ENCODE peak calls at places on chromosomes 1 and 21, in five cellular contexts. One of them, this sample, is unnamed.

GRCh38 chr1:14930224-14930965 is 223.2 kb upstream of the TMEM51 start:
- DNase-seq in upper lobe of left lung: no peak
- DNase-seq in GM12891: no peak
- DNase-seq in H54: no peak
- DNase-seq in K562: no peak
- DNase-seq in this sample: no peak

GRCh38 chr1:11967028-11967547 is 13.2 kb upstream of the MFN2 start:
- DNase-seq in K562: peak; percentile 63
- DNase-seq in upper lobe of left lung: no peak
- DNase-seq in GM12891: peak; percentile 58
- DNase-seq in H54: peak; percentile 33
- DNase-seq in this sample: no peak

GRCh38 chr1:61285371-61285885 is 203.1 kb downstream of the NFIA start:
- DNase-seq in GM12891: no peak
- DNase-seq in upper lobe of left lung: no peak
- DNase-seq in H54: no peak
- DNase-seq in K562: no peak
- DNase-seq in this sample: no peak

GRCh38 chr1:43345119-43345518 is 7.5 kb downstream of the MPL start:
- DNase-seq in H54: peak; percentile 40
- DNase-seq in K562: peak; percentile 52
- DNase-seq in GM12891: no peak
- DNase-seq in upper lobe of left lung: no peak
- DNase-seq in this sample: peak; percentile 29

GRCh38 chr1:221449801-221450470 is 292.0 kb downstream of the DUSP10 start:
- DNase-seq in GM12891: no peak
- DNase-seq in H54: no peak
- DNase-seq in upper lobe of left lung: no peak
- DNase-seq in K562: no peak
- DNase-seq in this sample: no peak

GRCh38 chr1:91537281-91538069 is 36.8 kb downstream of the CDC7 start:
- DNase-seq in upper lobe of left lung: no peak
- DNase-seq in GM12891: no peak
- DNase-seq in H54: no peak
- DNase-seq in K562: no peak
- DNase-seq in this sample: no peak

GRCh38 chr21:29309703-29310102 is 11.0 kb downstream of the BACH1 start:
- DNase-seq in H54: no peak
- DNase-seq in K562: no peak
- DNase-seq in upper lobe of left lung: no peak
- DNase-seq in GM12891: no peak
- DNase-seq in this sample: no peak

GRCh38 chr1:114780344-114781226 is at the start of gene SIKE1:
- DNase-seq in upper lobe of left lung: peak; percentile 93
- DNase-seq in GM12891: peak; percentile 79
- DNase-seq in H54: peak; percentile 87
- DNase-seq in K562: peak; percentile 89
- DNase-seq in this sample: peak; percentile 91

GRCh38 chr1:40722622-40723021 is 31.1 kb downstream of the NFYC start:
- DNase-seq in H54: no peak
- DNase-seq in K562: no peak
- DNase-seq in upper lobe of left lung: no peak
- DNase-seq in GM12891: no peak
- DNase-seq in this sample: no peak

GRCh38 chr1:162335126-162335525 is 41.5 kb downstream of the SPATA46 start:
- DNase-seq in H54: no peak
- DNase-seq in upper lobe of left lung: no peak
- DNase-seq in K562: no peak
- DNase-seq in GM12891: no peak
- DNase-seq in this sample: peak; percentile 69

GRCh38 chr1:108068141-108068540 is 103.2 kb upstream of the VAV3 start:
- DNase-seq in H54: no peak
- DNase-seq in GM12891: no peak
- DNase-seq in upper lobe of left lung: no peak
- DNase-seq in K562: no peak
- DNase-seq in this sample: no peak

GRCh38 chr1:175072131-175072941 is 4.7 kb downstream of the TNN start:
- DNase-seq in K562: no peak
- DNase-seq in H54: no peak
- DNase-seq in upper lobe of left lung: no peak
- DNase-seq in GM12891: peak; percentile 27
- DNase-seq in this sample: peak; percentile 45

GRCh38 chr1:8915446-8915845 is 30.2 kb upstream of the CA6 start:
- DNase-seq in K562: no peak
- DNase-seq in H54: no peak
- DNase-seq in upper lobe of left lung: no peak
- DNase-seq in GM12891: no peak
- DNase-seq in this sample: no peak

GRCh38 chr1:55727010-55727409 is 511.8 kb upstream of the USP24 start:
- DNase-seq in GM12891: no peak
- DNase-seq in K562: no peak
- DNase-seq in H54: peak; percentile 33
- DNase-seq in upper lobe of left lung: no peak
- DNase-seq in this sample: no peak

GRCh38 chr1:233520510-233521191 is 93.3 kb upstream of the KCNK1 start:
- DNase-seq in upper lobe of left lung: no peak
- DNase-seq in GM12891: no peak
- DNase-seq in H54: peak; percentile 36
- DNase-seq in K562: no peak
- DNase-seq in this sample: no peak

GRCh38 chr21:42846221-42846620 is 33.1 kb downstream of the WDR4 start:
- DNase-seq in GM12891: no peak
- DNase-seq in upper lobe of left lung: no peak
- DNase-seq in K562: no peak
- DNase-seq in H54: no peak
- DNase-seq in this sample: no peak

GRCh38 chr1:177848577-177848976 is 121.3 kb downstream of the SEC16B start:
- DNase-seq in upper lobe of left lung: no peak
- DNase-seq in H54: no peak
- DNase-seq in K562: no peak
- DNase-seq in GM12891: no peak
- DNase-seq in this sample: no peak

GRCh38 chr21:45074818-45075605 is 632 bp downstream of the ADARB1 start:
- DNase-seq in H54: peak; percentile 58
- DNase-seq in K562: peak; percentile 78
- DNase-seq in upper lobe of left lung: peak; percentile 88
- DNase-seq in GM12891: no peak
- DNase-seq in this sample: no peak

GRCh38 chr1:47991187-47991586 is 6.0 kb downstream of the TRABD2B start:
- DNase-seq in K562: no peak
- DNase-seq in upper lobe of left lung: no peak
- DNase-seq in H54: peak; percentile 37
- DNase-seq in GM12891: no peak
- DNase-seq in this sample: no peak

GRCh38 chr21:30083120-30083945 is 83.3 kb downstream of the CLDN17 start:
- DNase-seq in K562: no peak
- DNase-seq in GM12891: no peak
- DNase-seq in H54: no peak
- DNase-seq in upper lobe of left lung: no peak
- DNase-seq in this sample: no peak

GRCh38 chr1:155127672-155128468 is at the start of gene EFNA1:
- DNase-seq in upper lobe of left lung: peak; percentile 93
- DNase-seq in K562: peak; percentile 78
- DNase-seq in H54: peak; percentile 45
- DNase-seq in GM12891: no peak
- DNase-seq in this sample: peak; percentile 82

GRCh38 chr1:237677979-237678378 is 212.7 kb downstream of the ZP4 start:
- DNase-seq in K562: no peak
- DNase-seq in upper lobe of left lung: no peak
- DNase-seq in GM12891: no peak
- DNase-seq in H54: peak; percentile 6
- DNase-seq in this sample: no peak

GRCh38 chr1:53087332-53088285 is 25.6 kb downstream of the PODN start:
- DNase-seq in K562: peak; percentile 60
- DNase-seq in GM12891: no peak
- DNase-seq in H54: no peak
- DNase-seq in upper lobe of left lung: peak; percentile 66
- DNase-seq in this sample: no peak

GRCh38 chr21:16308269-16308668 is 578.5 kb downstream of the USP25 start:
- DNase-seq in K562: no peak
- DNase-seq in upper lobe of left lung: no peak
- DNase-seq in GM12891: no peak
- DNase-seq in H54: no peak
- DNase-seq in this sample: no peak

GRCh38 chr1:156750932-156751723 is at the start of gene HDGF:
- DNase-seq in H54: no peak
- DNase-seq in upper lobe of left lung: peak; percentile 93
- DNase-seq in GM12891: no peak
- DNase-seq in K562: peak; percentile 64
- DNase-seq in this sample: peak; percentile 74

GRCh38 chr1:164630626-164631396 is 71.8 kb downstream of the PBX1 start:
- DNase-seq in K562: no peak
- DNase-seq in H54: no peak
- DNase-seq in GM12891: no peak
- DNase-seq in upper lobe of left lung: no peak
- DNase-seq in this sample: no peak

GRCh38 chr1:198725090-198725489 is 86.2 kb downstream of the PTPRC start:
- DNase-seq in H54: no peak
- DNase-seq in GM12891: no peak
- DNase-seq in upper lobe of left lung: no peak
- DNase-seq in K562: no peak
- DNase-seq in this sample: no peak

GRCh38 chr21:39630191-39630591 is 17.5 kb downstream of the B3GALT5 start:
- DNase-seq in upper lobe of left lung: no peak
- DNase-seq in K562: no peak
- DNase-seq in GM12891: no peak
- DNase-seq in H54: no peak
- DNase-seq in this sample: no peak

GRCh38 chr1:63522891-63523728 is at the start of the genes EFCAB7 and ITGB3BP:
- DNase-seq in upper lobe of left lung: peak; percentile 95
- DNase-seq in GM12891: peak; percentile 24
- DNase-seq in H54: peak; percentile 50
- DNase-seq in K562: peak; percentile 79
- DNase-seq in this sample: peak; percentile 87
- TF ChIP-seq POLR2A in upper lobe of left lung: peak; percentile 56
- TF ChIP-seq POLR2A in GM12891: peak; percentile 69
- TF ChIP-seq POLR2A in H54: peak; percentile 28
- TF ChIP-seq POLR2A in K562: peak; percentile 93
- TF ChIP-seq POLR2A in this sample: no peak

GRCh38 chr1:228059536-228060457 is 22.7 kb upstream of the ARF1 start:
- DNase-seq in GM12891: peak; percentile 52
- DNase-seq in K562: peak; percentile 97
- DNase-seq in upper lobe of left lung: peak; percentile 98
- DNase-seq in H54: no peak
- DNase-seq in this sample: no peak
- TF ChIP-seq POLR2A in GM12891: no peak
- TF ChIP-seq POLR2A in K562: no peak
- TF ChIP-seq POLR2A in upper lobe of left lung: no peak
- TF ChIP-seq POLR2A in H54: no peak
- TF ChIP-seq POLR2A in this sample: no peak

DNA sequence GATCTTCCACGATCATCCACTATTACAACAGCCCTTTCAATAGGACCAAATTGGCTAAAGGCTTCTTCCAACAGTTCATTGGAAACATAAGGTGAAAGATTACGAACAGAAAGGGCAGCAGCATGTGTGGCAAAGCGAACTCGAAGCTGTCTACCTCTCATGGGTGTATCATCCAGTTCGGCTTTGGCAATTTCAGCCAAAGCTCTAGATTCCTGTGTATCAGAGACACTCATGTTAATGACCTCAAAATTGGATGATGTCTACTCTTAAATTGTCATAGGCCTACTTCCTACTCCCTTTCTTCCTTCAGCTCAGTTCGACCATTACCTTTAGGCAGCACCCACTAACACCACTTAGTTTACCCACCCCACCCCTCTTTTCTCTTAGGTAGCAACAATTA is 2.2 kb downstream of the SFPQ start:
- DNase-seq in K562: no peak
- DNase-seq in upper lobe of left lung: no peak
- DNase-seq in GM12891: no peak
- DNase-seq in H54: no peak
- DNase-seq in this sample: no peak
- TF ChIP-seq POLR2A in K562: peak; percentile 2
- TF ChIP-seq POLR2A in upper lobe of left lung: no peak
- TF ChIP-seq POLR2A in GM12891: peak; percentile 50
- TF ChIP-seq POLR2A in H54: no peak
- TF ChIP-seq POLR2A in this sample: no peak

GRCh38 chr1:16206547-16207317 is 5.7 kb downstream of the ARHGEF19 start:
- DNase-seq in upper lobe of left lung: peak; percentile 98
- DNase-seq in H54: peak; percentile 76
- DNase-seq in GM12891: peak; percentile 83
- DNase-seq in K562: peak; percentile 96
- DNase-seq in this sample: peak; percentile 97
- TF ChIP-seq POLR2A in upper lobe of left lung: no peak
- TF ChIP-seq POLR2A in H54: peak; percentile 71
- TF ChIP-seq POLR2A in GM12891: no peak
- TF ChIP-seq POLR2A in K562: peak; percentile 97
- TF ChIP-seq POLR2A in this sample: no peak

GRCh38 chr1:231421971-231422797 is at the start of gene EGLN1:
- DNase-seq in H54: peak; percentile 69
- DNase-seq in K562: peak; percentile 96
- DNase-seq in upper lobe of left lung: peak; percentile 97
- DNase-seq in GM12891: peak; percentile 70
- DNase-seq in this sample: peak; percentile 90
- TF ChIP-seq POLR2A in H54: peak; percentile 93
- TF ChIP-seq POLR2A in K562: peak; percentile 88
- TF ChIP-seq POLR2A in upper lobe of left lung: peak; percentile 47
- TF ChIP-seq POLR2A in GM12891: peak; percentile 68
- TF ChIP-seq POLR2A in this sample: no peak

GRCh38 chr1:19480282-19480681 is 5.1 kb downstream of the CAPZB start:
- DNase-seq in GM12891: no peak
- DNase-seq in K562: no peak
- DNase-seq in upper lobe of left lung: no peak
- DNase-seq in H54: no peak
- DNase-seq in this sample: no peak

GRCh38 chr1:19479351-19480120 is 5.8 kb downstream of the CAPZB start:
- DNase-seq in K562: no peak
- DNase-seq in upper lobe of left lung: no peak
- DNase-seq in H54: no peak
- DNase-seq in GM12891: no peak
- DNase-seq in this sample: no peak

GRCh38 chr1:19478241-19478780 is 7.0 kb downstream of the CAPZB start:
- DNase-seq in K562: no peak
- DNase-seq in H54: no peak
- DNase-seq in upper lobe of left lung: no peak
- DNase-seq in GM12891: no peak
- DNase-seq in this sample: no peak

GRCh38 chr1:19476440-19477190 is 8.7 kb downstream of the CAPZB start:
- DNase-seq in K562: no peak
- DNase-seq in H54: no peak
- DNase-seq in GM12891: no peak
- DNase-seq in upper lobe of left lung: no peak
- DNase-seq in this sample: no peak

GRCh38 chr1:19477284-19478240 is 7.8 kb downstream of the CAPZB start:
- DNase-seq in GM12891: no peak
- DNase-seq in H54: no peak
- DNase-seq in K562: no peak
- DNase-seq in upper lobe of left lung: no peak
- DNase-seq in this sample: no peak
- TF ChIP-seq POLR2A in GM12891: peak; percentile 64
- TF ChIP-seq POLR2A in H54: no peak
- TF ChIP-seq POLR2A in K562: no peak
- TF ChIP-seq POLR2A in upper lobe of left lung: no peak
- TF ChIP-seq POLR2A in this sample: no peak

This sample was measured in heart left ventricle.